ENCODE peak calls at places on chromosomes 3 and 15, in five cellular contexts. One of them, this sample, is unnamed.

GRCh38 chr3:70979983-70980645 is 603.4 kb downstream of the FOXP1 start:
- DNase-seq in HepG2: no peak
- DNase-seq in H1: no peak
- DNase-seq in K562: no peak
- DNase-seq in GM12892: no peak
- DNase-seq in this sample: no peak

GRCh38 chr15:82135645-82136044 is 89.8 kb upstream of the MEX3B start:
- DNase-seq in HepG2: no peak
- DNase-seq in H1: no peak
- DNase-seq in K562: no peak
- DNase-seq in GM12892: no peak
- DNase-seq in this sample: no peak

GRCh38 chr3:185677146-185677829 is 91.2 kb downstream of the SENP2 start:
- DNase-seq in HepG2: peak; percentile 56
- DNase-seq in H1: no peak
- DNase-seq in K562: peak; percentile 68
- DNase-seq in GM12892: peak; percentile 52
- DNase-seq in this sample: peak; percentile 60

GRCh38 chr3:63450023-63450422 is 171.9 kb downstream of the SYNPR start:
- DNase-seq in HepG2: no peak
- DNase-seq in H1: no peak
- DNase-seq in K562: no peak
- DNase-seq in GM12892: no peak
- DNase-seq in this sample: no peak

GRCh38 chr15:85785887-85786777 is 8.6 kb downstream of the KLHL25 start:
- DNase-seq in HepG2: peak; percentile 79
- DNase-seq in H1: no peak
- DNase-seq in K562: no peak
- DNase-seq in GM12892: no peak
- DNase-seq in this sample: no peak

GRCh38 chr15:32721594-32721993 is 3.8 kb downstream of the GREM1 start:
- DNase-seq in HepG2: no peak
- DNase-seq in H1: no peak
- DNase-seq in K562: no peak
- DNase-seq in GM12892: no peak
- DNase-seq in this sample: no peak

GRCh38 chr3:51510996-51511395 is 11.2 kb upstream of the DCAF1 start:
- DNase-seq in HepG2: no peak
- DNase-seq in H1: no peak
- DNase-seq in K562: no peak
- DNase-seq in GM12892: no peak
- DNase-seq in this sample: no peak

GRCh38 chr3:122956685-122957455 is 70.7 kb downstream of the SEMA5B start:
- DNase-seq in HepG2: no peak
- DNase-seq in H1: no peak
- DNase-seq in K562: no peak
- DNase-seq in GM12892: no peak
- DNase-seq in this sample: no peak

GRCh38 chr3:102230057-102230456 is 204.8 kb upstream of the ZPLD1 start:
- DNase-seq in HepG2: no peak
- DNase-seq in H1: no peak
- DNase-seq in K562: no peak
- DNase-seq in GM12892: no peak
- DNase-seq in this sample: no peak
- TF ChIP-seq TAF1 in HepG2: no peak
- TF ChIP-seq TAF1 in H1: no peak
- TF ChIP-seq TAF1 in K562: no peak
- TF ChIP-seq TAF1 in GM12892: no peak
- TF ChIP-seq TAF1 in this sample: no peak

GRCh38 chr3:126657901-126658300 is 3.0 kb upstream of the TXNRD3 start:
- DNase-seq in HepG2: no peak
- DNase-seq in H1: no peak
- DNase-seq in K562: no peak
- DNase-seq in GM12892: no peak
- DNase-seq in this sample: no peak

GRCh38 chr3:126655887-126656286 is 963 bp upstream of the TXNRD3 start:
- DNase-seq in HepG2: no peak
- DNase-seq in H1: no peak
- DNase-seq in K562: no peak
- DNase-seq in GM12892: no peak
- DNase-seq in this sample: no peak

GRCh38 chr3:126656376-126657134 is 1.6 kb upstream of the TXNRD3 start:
- DNase-seq in HepG2: no peak
- DNase-seq in H1: no peak
- DNase-seq in K562: no peak
- DNase-seq in GM12892: no peak
- DNase-seq in this sample: no peak

GRCh38 chr3:126658584-126658983 is 3.7 kb upstream of the TXNRD3 start:
- DNase-seq in HepG2: no peak
- DNase-seq in H1: no peak
- DNase-seq in K562: no peak
- DNase-seq in GM12892: no peak
- DNase-seq in this sample: no peak

GRCh38 chr3:126654571-126655393 is at the start of gene TXNRD3:
- DNase-seq in HepG2: peak; percentile 62
- DNase-seq in H1: peak; percentile 83
- DNase-seq in K562: peak; percentile 69
- DNase-seq in GM12892: peak; percentile 31
- DNase-seq in this sample: peak; percentile 43
- TF ChIP-seq POLR2A in HepG2: peak; percentile 72
- TF ChIP-seq POLR2A in H1: peak; percentile 56
- TF ChIP-seq POLR2A in K562: no peak
- TF ChIP-seq POLR2A in GM12892: no peak
- TF ChIP-seq POLR2A in this sample: no peak

GRCh38 chr3:183437696-183438564 is 9.5 kb upstream of the MCF2L2 start:
- DNase-seq in HepG2: no peak
- DNase-seq in H1: no peak
- DNase-seq in K562: no peak
- DNase-seq in GM12892: no peak
- DNase-seq in this sample: no peak

GRCh38 chr3:183435701-183436100 is 7.3 kb upstream of the MCF2L2 start:
- DNase-seq in HepG2: no peak
- DNase-seq in H1: no peak
- DNase-seq in K562: no peak
- DNase-seq in GM12892: peak; percentile 13
- DNase-seq in this sample: peak; percentile 30

GRCh38 chr3:183434992-183435391 is 6.6 kb upstream of the MCF2L2 start:
- DNase-seq in HepG2: no peak
- DNase-seq in H1: no peak
- DNase-seq in K562: no peak
- DNase-seq in GM12892: no peak
- DNase-seq in this sample: no peak

GRCh38 chr3:183437060-183437459 is 8.6 kb upstream of the MCF2L2 start:
- DNase-seq in HepG2: no peak
- DNase-seq in H1: no peak
- DNase-seq in K562: no peak
- DNase-seq in GM12892: no peak
- DNase-seq in this sample: no peak

DNA sequence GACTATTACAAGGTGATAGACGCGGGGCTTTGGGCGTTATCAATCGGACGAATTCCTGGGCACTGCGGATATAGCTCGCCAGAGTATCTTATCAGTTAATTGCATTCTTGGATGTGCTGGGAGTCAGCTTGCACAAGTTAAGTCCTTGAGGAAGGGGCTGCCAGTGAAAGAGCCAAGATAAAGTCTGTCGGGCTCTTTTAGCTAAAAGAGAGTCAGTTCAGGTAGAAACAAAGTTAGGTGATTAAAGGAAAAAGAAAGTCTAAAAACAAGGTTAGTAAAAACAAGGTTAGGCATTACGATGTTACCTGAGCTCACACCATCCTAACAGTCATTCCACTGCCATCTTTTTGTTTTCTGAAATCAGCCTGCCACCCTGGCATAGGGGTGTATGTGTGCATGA is 6.1 kb upstream of the MCF2L2 start:
- DNase-seq in HepG2: no peak
- DNase-seq in H1: no peak
- DNase-seq in K562: no peak
- DNase-seq in GM12892: no peak
- DNase-seq in this sample: no peak
- TF ChIP-seq POLR2AphosphoS5 in HepG2: no peak
- TF ChIP-seq POLR2AphosphoS5 in H1: no peak
- TF ChIP-seq POLR2AphosphoS5 in K562: no peak
- TF ChIP-seq POLR2AphosphoS5 in GM12892: no peak
- TF ChIP-seq POLR2AphosphoS5 in this sample: no peak

DNA sequence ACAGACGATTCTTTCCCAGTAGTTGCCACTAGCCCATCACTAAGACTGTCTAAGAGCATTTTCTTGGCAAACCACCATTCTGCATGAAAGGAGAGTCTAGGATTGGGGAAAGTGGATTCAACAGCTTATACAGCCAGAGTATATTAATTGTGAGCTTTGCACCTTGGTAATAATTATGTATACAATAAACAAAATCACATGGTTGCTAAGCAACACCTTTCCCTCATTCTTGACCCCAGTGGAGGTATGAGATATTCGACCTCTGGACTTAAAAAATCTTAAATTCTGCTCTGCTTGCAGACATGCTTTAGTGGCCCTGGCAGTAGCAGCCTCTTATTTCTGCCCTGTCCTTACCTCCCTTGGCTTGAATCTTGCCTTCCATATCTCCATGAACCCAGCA is 73.1 kb downstream of the PPP2R3A start:
- DNase-seq in HepG2: no peak
- DNase-seq in H1: no peak
- DNase-seq in K562: no peak
- DNase-seq in GM12892: no peak
- DNase-seq in this sample: no peak
- TF ChIP-seq TAF1 in HepG2: no peak
- TF ChIP-seq TAF1 in H1: no peak
- TF ChIP-seq TAF1 in K562: no peak
- TF ChIP-seq TAF1 in GM12892: no peak
- TF ChIP-seq TAF1 in this sample: no peak

GRCh38 chr15:28165791-28166190 is 66.7 kb upstream of the OCA2 start:
- DNase-seq in HepG2: no peak
- DNase-seq in H1: no peak
- DNase-seq in K562: no peak
- DNase-seq in GM12892: no peak
- DNase-seq in this sample: no peak
- TF ChIP-seq POLR2A in HepG2: no peak
- TF ChIP-seq POLR2A in H1: no peak
- TF ChIP-seq POLR2A in K562: no peak
- TF ChIP-seq POLR2A in GM12892: no peak
- TF ChIP-seq POLR2A in this sample: no peak

DNA sequence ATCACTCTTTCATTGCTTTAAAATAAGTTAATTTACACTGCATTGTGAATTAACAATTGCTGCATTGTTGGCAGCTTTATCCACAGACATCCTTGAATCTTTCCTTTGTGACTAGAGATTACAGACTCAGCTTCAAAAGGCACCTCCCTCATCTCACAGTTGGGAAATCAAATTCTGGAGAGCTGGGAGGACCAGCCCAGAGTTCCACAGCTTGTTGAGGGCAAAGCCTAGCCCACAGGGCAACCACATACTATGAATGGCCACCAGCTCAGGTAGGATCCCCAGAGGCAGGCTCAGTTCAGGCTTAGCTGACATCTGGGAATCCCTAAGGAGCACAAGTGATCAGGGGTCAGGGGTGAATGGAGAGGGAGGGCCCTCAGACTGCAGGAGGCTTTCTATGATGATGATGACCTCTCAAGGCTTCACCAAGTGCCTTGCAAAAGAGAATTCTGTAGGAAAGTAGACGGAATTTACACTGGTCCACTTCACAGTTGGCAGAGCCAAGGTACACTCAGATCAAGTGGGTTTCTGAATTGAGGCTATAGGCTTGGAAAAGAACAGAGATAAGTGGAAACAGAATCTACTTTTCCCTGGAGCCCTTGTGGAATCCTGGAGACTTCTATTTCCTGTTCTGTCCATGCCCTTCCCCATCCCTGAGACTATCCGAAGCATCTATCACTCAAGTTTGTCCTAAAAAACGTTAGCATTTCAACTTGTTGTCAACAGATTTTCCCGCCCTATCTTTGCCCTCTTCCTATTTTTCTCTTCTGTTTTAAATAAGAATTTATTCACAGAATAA is 13.2 kb downstream of the GCSAM start:
- DNase-seq in HepG2: no peak
- DNase-seq in H1: no peak
- DNase-seq in K562: no peak
- DNase-seq in GM12892: no peak
- DNase-seq in this sample: no peak
- TF ChIP-seq POLR2AphosphoS5 in HepG2: no peak
- TF ChIP-seq POLR2AphosphoS5 in H1: no peak
- TF ChIP-seq POLR2AphosphoS5 in K562: no peak
- TF ChIP-seq POLR2AphosphoS5 in GM12892: peak; percentile 31
- TF ChIP-seq POLR2AphosphoS5 in this sample: no peak

GRCh38 chr3:72396899-72397298 is 451.3 kb downstream of the SHQ1 start:
- DNase-seq in HepG2: no peak
- DNase-seq in H1: no peak
- DNase-seq in K562: no peak
- DNase-seq in GM12892: no peak
- DNase-seq in this sample: no peak

GRCh38 chr3:72398781-72399180 is 449.5 kb downstream of the SHQ1 start:
- DNase-seq in HepG2: no peak
- DNase-seq in H1: no peak
- DNase-seq in K562: no peak
- DNase-seq in GM12892: no peak
- DNase-seq in this sample: no peak

GRCh38 chr3:72405943-72406585 is 442.2 kb downstream of the SHQ1 start:
- DNase-seq in HepG2: no peak
- DNase-seq in H1: no peak
- DNase-seq in K562: no peak
- DNase-seq in GM12892: no peak
- DNase-seq in this sample: no peak

GRCh38 chr3:72397586-72397985 is 450.7 kb downstream of the SHQ1 start:
- DNase-seq in HepG2: no peak
- DNase-seq in H1: no peak
- DNase-seq in K562: no peak
- DNase-seq in GM12892: no peak
- DNase-seq in this sample: no peak

GRCh38 chr3:72401005-72401404 is 447.2 kb downstream of the SHQ1 start:
- DNase-seq in HepG2: no peak
- DNase-seq in H1: no peak
- DNase-seq in K562: peak; percentile 21
- DNase-seq in GM12892: no peak
- DNase-seq in this sample: no peak
- TF ChIP-seq TAF1 in HepG2: no peak
- TF ChIP-seq TAF1 in H1: no peak
- TF ChIP-seq TAF1 in K562: no peak
- TF ChIP-seq TAF1 in GM12892: no peak
- TF ChIP-seq TAF1 in this sample: no peak

This sample was measured in GM12891.